ENCODE peak calls at places on chromosomes 7 and 10, in ten cellular contexts. M is memory B cell; B is H54; J is activated CD4-positive, alpha-beta T cell treated with anti-CD3 and anti-CD28 coated beads for 4 hours; Q is activated T-helper 1 cell treated with anti-CD3 and anti-CD28 coated beads, Interleukin-12 subunit alpha, Interleukin-12 subunit beta, Interleukin-2, Interleukin-4 antibody, amounts not matched to agents 30 ng/mL and 10 ng/mL and 1 ng/mL, durations not matched to agents 14 hours and 24 hours and 36 hours; C is cardiac fibroblast; S is mesendoderm; V is activated B cell treated with CpG ODN at 0.5 μM for 24 hours; W is A549; H is fibroblast of the conjunctiva. L is an unnamed sample.
A peak's percentile ranks its signal among the peaks of the same experiment; 100 is the strongest.

GRCh38 chr10:99521474-99522077 is 11.2 kb upstream of the NKX2-3 start:
- DNase-seq in J (no peak), M (no peak), H (no peak), C (no peak), V (no peak), S (peak; percentile 67), W (no peak), Q (no peak), B (no peak), L (peak; percentile 75)

GRCh38 chr7:3960045-3960772 is 659.2 kb downstream of the SDK1 start:
- DNase-seq in S (no peak), V (no peak), Q (no peak), M (no peak), J (no peak), C (no peak), B (no peak), H (no peak), W (no peak), L (no peak)

GRCh38 chr10:19194866-19195265 is 146.3 kb downstream of the MALRD1 start:
- DNase-seq in S (no peak), H (no peak), J (no peak), B (no peak), Q (no peak), V (no peak), M (no peak), W (no peak), C (peak; percentile 39), L (no peak)

GRCh38 chr7:128168667-128169210 is 72.3 kb upstream of the LEP start:
- DNase-seq in S (peak; percentile 89), C (peak; percentile 19), W (no peak), V (no peak), Q (no peak), M (no peak), J (no peak), B (no peak), H (no peak), L (no peak)

GRCh38 chr10:79490400-79491081 is 21.8 kb upstream of the EIF5AL1 start:
- DNase-seq in W (no peak), J (no peak), S (peak; percentile 42), M (no peak), V (no peak), B (no peak), C (peak; percentile 60), Q (no peak), H (no peak), L (peak; percentile 26)

GRCh38 chr10:119209050-119209735 is 1.8 kb downstream of the GRK5 start:
- DNase-seq in V (peak; percentile 39), W (peak; percentile 67), M (peak; percentile 52), Q (peak; percentile 45), H (no peak), J (peak; percentile 66), S (peak; percentile 78), B (peak; percentile 42), C (peak; percentile 85), L (no peak)

GRCh38 chr10:116665541-116666125 is 44.9 kb downstream of the PNLIPRP2 start:
- DNase-seq in J (no peak), S (no peak), C (peak; percentile 64), B (no peak), V (no peak), M (no peak), W (no peak), Q (no peak), H (no peak), L (no peak)

GRCh38 chr7:26151953-26152781 is at the start of gene NFE2L3:
- DNase-seq in C (peak; percentile 64), S (peak; percentile 86), M (peak; percentile 75), V (peak; percentile 82), W (peak; percentile 64), H (peak; percentile 27), J (peak; percentile 78), B (peak; percentile 96), Q (peak; percentile 83), L (peak; percentile 97)

GRCh38 chr10:110498087-110498981 is 627 bp downstream of the DUSP5 start:
- DNase-seq in C (peak; percentile 73), H (no peak), Q (peak; percentile 60), B (no peak), J (peak; percentile 51), S (peak; percentile 67), W (no peak), M (peak; percentile 66), V (peak; percentile 57), L (peak; percentile 64)

GRCh38 chr10:124648131-124648475 is 96.1 kb downstream of the FAM53B start:
- DNase-seq in W (no peak), Q (no peak), J (no peak), B (no peak), S (no peak), C (no peak), H (no peak), M (no peak), V (no peak), L (no peak)

GRCh38 chr7:24981544-24981951 is 1.6 kb upstream of the OSBPL3 start:
- DNase-seq in J (peak; percentile 46), B (peak; percentile 49), Q (peak; percentile 41), S (peak; percentile 43), H (peak; percentile 34), V (peak; percentile 46), C (peak; percentile 49), W (peak; percentile 19), M (peak; percentile 49), L (peak; percentile 90)

GRCh38 chr7:11239311-11239710 is 265.6 kb downstream of the PHF14 start:
- DNase-seq in H (no peak), W (no peak), B (peak; percentile 15), V (no peak), M (no peak), Q (no peak), C (peak; percentile 26), J (no peak), S (no peak), L (no peak)

GRCh38 chr10:6473430-6473829 is 106.6 kb downstream of the PRKCQ start:
- DNase-seq in J (peak; percentile 49), W (no peak), M (no peak), S (no peak), V (no peak), Q (peak; percentile 64), B (no peak), H (no peak), C (no peak), L (no peak)

L was measured in upper lobe of left lung.